ENCODE peak calls at places on chromosome 12, in eight cellular contexts. F is heart right ventricle, H is psoas muscle, K is cardiac muscle cell, I is HepG2, J is K562, C is OCI-LY7, V is tibial artery. E is an unnamed sample.
A peak's percentile ranks its signal among the peaks of the same experiment; 100 is the strongest.

GRCh38 chr12:62793256-62794217 is 141.4 kb downstream of the PPM1H start:
- DNase-seq in F (peak; percentile 85), H (peak; percentile 89), K (peak; percentile 77), I (peak; percentile 51), J (peak; percentile 78), C (peak; percentile 64), V (peak; percentile 91), E (peak; percentile 94)

GRCh38 chr12:104457746-104458644 is 1.2 kb downstream of the CHST11 start:
- DNase-seq in F (peak; percentile 31), H (peak; percentile 60), K (peak; percentile 53), I (no peak), J (peak; percentile 55), C (peak; percentile 73), V (peak; percentile 34), E (peak; percentile 40)

GRCh38 chr12:96255077-96255476 is 60.9 kb downstream of the ELK3 start:
- DNase-seq in F (peak; percentile 38), H (peak; percentile 78), K (no peak), I (no peak), J (no peak), C (no peak), V (peak; percentile 79), E (no peak)

GRCh38 chr12:6082613-6083012 is 41.9 kb downstream of the VWF start:
- DNase-seq in F (no peak), H (no peak), K (no peak), I (no peak), J (no peak), C (no peak), V (peak; percentile 7), E (no peak)

GRCh38 chr12:85531345-85531744 is 251.3 kb downstream of the ALX1 start:
- DNase-seq in F (no peak), H (no peak), K (no peak), I (no peak), J (no peak), C (no peak), V (no peak), E (no peak)

GRCh38 chr12:110105961-110106540 is 18.1 kb upstream of the IFT81 start:
- DNase-seq in F (no peak), H (no peak), K (no peak), I (no peak), J (no peak), C (no peak), V (no peak), E (no peak)

GRCh38 chr12:31011746-31012567 is 61.7 kb upstream of the DDX11 start:
- DNase-seq in F (no peak), H (no peak), K (no peak), I (no peak), J (peak; percentile 37), C (peak; percentile 49), V (no peak), E (no peak)

GRCh38 chr12:95473440-95473946 is 459 bp upstream of the METAP2 start:
- DNase-seq in F (no peak), H (no peak), K (peak; percentile 58), I (peak; percentile 39), J (peak; percentile 56), C (peak; percentile 62), V (peak; percentile 51), E (peak; percentile 71)

GRCh38 chr12:66405395-66405794 is 103.1 kb downstream of the HELB start:
- DNase-seq in F (no peak), H (no peak), K (no peak), I (no peak), J (no peak), C (no peak), V (no peak), E (no peak)

GRCh38 chr12:1469063-1469462 is 125.3 kb downstream of the FBXL14 start:
- DNase-seq in F (no peak), H (no peak), K (no peak), I (no peak), J (no peak), C (no peak), V (no peak), E (no peak)

GRCh38 chr12:69648476-69648875 is 37.8 kb upstream of the LRRC10 start:
- DNase-seq in F (no peak), H (no peak), K (no peak), I (peak; percentile 27), J (no peak), C (no peak), V (no peak), E (no peak)

GRCh38 chr12:14643247-14643646 is 53.2 kb downstream of the GUCY2C start:
- DNase-seq in F (no peak), H (no peak), K (no peak), I (no peak), J (no peak), C (peak; percentile 47), V (no peak), E (no peak)

GRCh38 chr12:49367381-49368239 is at the start of gene SPATS2:
- DNase-seq in F (peak; percentile 96), H (peak; percentile 96), K (no peak), I (no peak), J (no peak), C (no peak), V (peak; percentile 92), E (peak; percentile 38)

GRCh38 chr12:30152705-30153104 is 369.0 kb upstream of the TMTC1 start:
- DNase-seq in F (no peak), H (no peak), K (no peak), I (no peak), J (no peak), C (no peak), V (no peak), E (no peak)

GRCh38 chr12:50220357-50221061 is 53.3 kb upstream of the CERS5 start:
- DNase-seq in F (no peak), H (no peak), K (no peak), I (no peak), J (peak; percentile 54), C (peak; percentile 45), V (no peak), E (no peak)

GRCh38 chr12:75909714-75910451 is 121.7 kb downstream of the PHLDA1 start:
- DNase-seq in F (no peak), H (no peak), K (no peak), I (peak; percentile 29), J (no peak), C (no peak), V (no peak), E (no peak)

GRCh38 chr12:3134526-3135135 is 57.5 kb downstream of the TSPAN9 start:
- DNase-seq in F (no peak), H (no peak), K (no peak), I (no peak), J (no peak), C (no peak), V (no peak), E (no peak)

GRCh38 chr12:77845831-77846230 is 15.1 kb downstream of the NAV3 start:
- DNase-seq in F (no peak), H (no peak), K (no peak), I (no peak), J (no peak), C (no peak), V (no peak), E (no peak)

GRCh38 chr12:42282301-42282700 is 43.6 kb downstream of the ZCRB1 start:
- DNase-seq in F (no peak), H (no peak), K (peak; percentile 6), I (peak; percentile 6), J (no peak), C (no peak), V (no peak), E (no peak)

GRCh38 chr12:122795807-122796206 is 21.4 kb downstream of the CCDC62 start:
- DNase-seq in F (no peak), H (no peak), K (no peak), I (no peak), J (no peak), C (no peak), V (no peak), E (no peak)

GRCh38 chr12:20099395-20099976 is 268.9 kb upstream of the PDE3A start:
- DNase-seq in F (no peak), H (no peak), K (no peak), I (no peak), J (no peak), C (no peak), V (no peak), E (no peak)

GRCh38 chr12:108914031-108914630 is 34.2 kb downstream of the DAO start:
- DNase-seq in F (no peak), H (no peak), K (no peak), I (no peak), J (no peak), C (no peak), V (peak; percentile 57), E (peak; percentile 31)

GRCh38 chr12:15834575-15834974 is 45.4 kb upstream of the EPS8 start:
- DNase-seq in F (no peak), H (no peak), K (no peak), I (no peak), J (no peak), C (no peak), V (no peak), E (no peak)

GRCh38 chr12:23290627-23291330 is 658.7 kb downstream of the SOX5 start:
- DNase-seq in F (no peak), H (no peak), K (no peak), I (no peak), J (no peak), C (no peak), V (no peak), E (no peak)

GRCh38 chr12:5022465-5023061 is 21.1 kb upstream of the KCNA5 start:
- DNase-seq in F (peak; percentile 47), H (peak; percentile 66), K (peak; percentile 69), I (peak; percentile 28), J (peak; percentile 34), C (peak; percentile 65), V (no peak), E (peak; percentile 30)

DNA sequence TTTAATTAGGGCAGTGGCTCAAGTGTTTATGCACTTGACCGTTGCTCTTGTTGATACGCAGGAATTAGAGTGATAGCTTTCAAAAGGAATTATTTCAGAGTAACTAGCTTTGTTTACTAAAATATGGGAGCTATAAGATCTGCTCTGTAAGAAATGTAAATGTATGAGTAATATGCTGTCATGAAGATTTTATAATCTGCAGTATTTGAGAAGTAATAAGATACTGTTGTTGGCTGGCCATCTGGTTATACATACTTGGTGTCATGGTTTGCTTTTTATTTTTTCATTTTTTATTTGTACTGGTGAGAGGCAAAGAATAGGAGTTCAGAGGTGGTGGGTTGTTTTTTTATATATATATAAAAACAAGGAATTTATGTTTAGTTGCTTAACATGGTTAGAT is 58.5 kb downstream of the PLXNC1 start:
- DNase-seq in F (no peak), H (no peak), K (no peak), I (no peak), J (no peak), C (no peak), V (no peak), E (no peak)
- H3K27ac ChIP-seq in F (no peak overlapping the region), H (no peak overlapping the region), K (no peak overlapping the region), I (no peak overlapping the region), J (no peak overlapping the region), C (peak overlapping the region; percentile 96), V (no peak overlapping the region), E (peak overlapping the region; percentile 72)

GRCh38 chr12:57513266-57513665 is 7.0 kb downstream of the DDIT3 start:
- DNase-seq in F (no peak), H (no peak), K (no peak), I (no peak), J (no peak), C (no peak), V (no peak), E (no peak)
- H3K36me3 ChIP-seq in F (peaks cover 95% of the 10 kb centered on the region), H (peaks cover 95% of the 10 kb centered on the region), K (peaks cover 70% of the 10 kb centered on the region), I (peaks cover 32% of the 10 kb centered on the region), J (peaks cover 86% of the 10 kb centered on the region), C (peaks cover 95% of the 10 kb centered on the region), V (peaks cover 95% of the 10 kb centered on the region), E (no peaks in the 10 kb centered on the region)

GRCh38 chr12:92568631-92569128 is 134.1 kb upstream of the PLEKHG7 start:
- DNase-seq in F (no peak), H (no peak), K (no peak), I (no peak), J (no peak), C (no peak), V (no peak), E (no peak)
- H3K4me3 ChIP-seq in F (no peak overlapping the region), H (no peak overlapping the region), K (no peak overlapping the region), I (no peak overlapping the region), J (no peak overlapping the region), C (no peak overlapping the region), V (no peak overlapping the region), E (no peak overlapping the region)

GRCh38 chr12:121392325-121392716 is 7.6 kb upstream of the RNF34 start:
- DNase-seq in F (no peak), H (no peak), K (no peak), I (no peak), J (no peak), C (no peak), V (no peak), E (no peak)
- H3K27ac ChIP-seq in F (no peak overlapping the region), H (no peak overlapping the region), K (no peak overlapping the region), I (no peak overlapping the region), J (no peak overlapping the region), C (no peak overlapping the region), V (no peak overlapping the region), E (no peak overlapping the region)